ENCODE peak calls at places on chromosomes 7 and 10, in seven cellular contexts. One of them, this sample, is unnamed.

GRCh38 chr10:129466703-129467345 is at the start of gene MGMT:
- DNase-seq in lower lobe of right lung: peak
- DNase-seq in activated B cell treated with CpG ODN at 0.5 μM for 24 hours: peak
- DNase-seq in upper lobe of right lung: peak
- DNase-seq in progenitor cell of endocrine pancreas: peak
- DNase-seq in AG10803: peak
- DNase-seq in left ventricle myocardium inferior: peak
- DNase-seq in this sample: peak

GRCh38 chr7:95180-95862 is 97.0 kb upstream of the FAM20C start:
- DNase-seq in lower lobe of right lung: no peak
- DNase-seq in activated B cell treated with CpG ODN at 0.5 μM for 24 hours: no peak
- DNase-seq in upper lobe of right lung: no peak
- DNase-seq in progenitor cell of endocrine pancreas: no peak
- DNase-seq in AG10803: peak
- DNase-seq in left ventricle myocardium inferior: no peak
- DNase-seq in this sample: peak

GRCh38 chr7:131056007-131056406 is 271.7 kb upstream of the MKLN1 start:
- DNase-seq in lower lobe of right lung: no peak
- DNase-seq in activated B cell treated with CpG ODN at 0.5 μM for 24 hours: no peak
- DNase-seq in upper lobe of right lung: no peak
- DNase-seq in progenitor cell of endocrine pancreas: no peak
- DNase-seq in AG10803: no peak
- DNase-seq in left ventricle myocardium inferior: no peak
- DNase-seq in this sample: no peak

GRCh38 chr10:14748471-14748870 is 26.2 kb downstream of the FAM107B start:
- DNase-seq in lower lobe of right lung: no peak
- DNase-seq in activated B cell treated with CpG ODN at 0.5 μM for 24 hours: no peak
- DNase-seq in upper lobe of right lung: no peak
- DNase-seq in progenitor cell of endocrine pancreas: no peak
- DNase-seq in AG10803: no peak
- DNase-seq in left ventricle myocardium inferior: peak
- DNase-seq in this sample: peak

GRCh38 chr7:13673290-13673689 is 316.2 kb downstream of the ETV1 start:
- DNase-seq in lower lobe of right lung: no peak
- DNase-seq in activated B cell treated with CpG ODN at 0.5 μM for 24 hours: no peak
- DNase-seq in upper lobe of right lung: no peak
- DNase-seq in progenitor cell of endocrine pancreas: no peak
- DNase-seq in AG10803: no peak
- DNase-seq in left ventricle myocardium inferior: no peak
- DNase-seq in this sample: no peak

GRCh38 chr7:112782498-112782897 is 7.7 kb downstream of the TMEM168 start:
- DNase-seq in lower lobe of right lung: no peak
- DNase-seq in activated B cell treated with CpG ODN at 0.5 μM for 24 hours: no peak
- DNase-seq in upper lobe of right lung: no peak
- DNase-seq in progenitor cell of endocrine pancreas: no peak
- DNase-seq in AG10803: no peak
- DNase-seq in left ventricle myocardium inferior: no peak
- DNase-seq in this sample: no peak

GRCh38 chr7:117065585-117066150 is 112.4 kb downstream of the ST7 start:
- DNase-seq in lower lobe of right lung: no peak
- DNase-seq in activated B cell treated with CpG ODN at 0.5 μM for 24 hours: no peak
- DNase-seq in upper lobe of right lung: no peak
- DNase-seq in progenitor cell of endocrine pancreas: no peak
- DNase-seq in AG10803: no peak
- DNase-seq in left ventricle myocardium inferior: no peak
- DNase-seq in this sample: no peak

GRCh38 chr10:8036521-8037198 is 17.8 kb upstream of the GATA3 start:
- DNase-seq in lower lobe of right lung: no peak
- DNase-seq in activated B cell treated with CpG ODN at 0.5 μM for 24 hours: no peak
- DNase-seq in upper lobe of right lung: no peak
- DNase-seq in progenitor cell of endocrine pancreas: no peak
- DNase-seq in AG10803: no peak
- DNase-seq in left ventricle myocardium inferior: no peak
- DNase-seq in this sample: no peak

GRCh38 chr7:116354546-116355422 is 144.4 kb downstream of the TES start:
- DNase-seq in lower lobe of right lung: no peak
- DNase-seq in activated B cell treated with CpG ODN at 0.5 μM for 24 hours: no peak
- DNase-seq in upper lobe of right lung: peak
- DNase-seq in progenitor cell of endocrine pancreas: no peak
- DNase-seq in AG10803: peak
- DNase-seq in left ventricle myocardium inferior: peak
- DNase-seq in this sample: peak

GRCh38 chr10:921471-922414 is 9.8 kb downstream of the LARP4B start:
- DNase-seq in lower lobe of right lung: no peak
- DNase-seq in activated B cell treated with CpG ODN at 0.5 μM for 24 hours: no peak
- DNase-seq in upper lobe of right lung: no peak
- DNase-seq in progenitor cell of endocrine pancreas: no peak
- DNase-seq in AG10803: peak
- DNase-seq in left ventricle myocardium inferior: no peak
- DNase-seq in this sample: no peak

GRCh38 chr10:110471566-110472139 is 26.1 kb upstream of the DUSP5 start:
- DNase-seq in lower lobe of right lung: no peak
- DNase-seq in activated B cell treated with CpG ODN at 0.5 μM for 24 hours: no peak
- DNase-seq in upper lobe of right lung: no peak
- DNase-seq in progenitor cell of endocrine pancreas: no peak
- DNase-seq in AG10803: peak
- DNase-seq in left ventricle myocardium inferior: no peak
- DNase-seq in this sample: no peak

GRCh38 chr10:130112821-130113220 is 2.2 kb upstream of the C10orf143 start:
- DNase-seq in lower lobe of right lung: no peak
- DNase-seq in activated B cell treated with CpG ODN at 0.5 μM for 24 hours: no peak
- DNase-seq in upper lobe of right lung: no peak
- DNase-seq in progenitor cell of endocrine pancreas: no peak
- DNase-seq in AG10803: no peak
- DNase-seq in left ventricle myocardium inferior: no peak
- DNase-seq in this sample: no peak

GRCh38 chr10:443459-443858 is 246.0 kb downstream of the DIP2C start:
- DNase-seq in lower lobe of right lung: no peak
- DNase-seq in activated B cell treated with CpG ODN at 0.5 μM for 24 hours: no peak
- DNase-seq in upper lobe of right lung: no peak
- DNase-seq in progenitor cell of endocrine pancreas: no peak
- DNase-seq in AG10803: no peak
- DNase-seq in left ventricle myocardium inferior: no peak
- DNase-seq in this sample: no peak

GRCh38 chr7:102128303-102128702 is 158.4 kb upstream of the SH2B2 start:
- DNase-seq in lower lobe of right lung: no peak
- DNase-seq in activated B cell treated with CpG ODN at 0.5 μM for 24 hours: no peak
- DNase-seq in upper lobe of right lung: no peak
- DNase-seq in progenitor cell of endocrine pancreas: no peak
- DNase-seq in AG10803: no peak
- DNase-seq in left ventricle myocardium inferior: no peak
- DNase-seq in this sample: no peak

GRCh38 chr7:102129636-102130370 is 156.9 kb upstream of the SH2B2 start:
- DNase-seq in lower lobe of right lung: no peak
- DNase-seq in activated B cell treated with CpG ODN at 0.5 μM for 24 hours: no peak
- DNase-seq in upper lobe of right lung: no peak
- DNase-seq in progenitor cell of endocrine pancreas: no peak
- DNase-seq in AG10803: no peak
- DNase-seq in left ventricle myocardium inferior: no peak
- DNase-seq in this sample: no peak

GRCh38 chr7:102122026-102122425 is 164.6 kb upstream of the SH2B2 start:
- DNase-seq in lower lobe of right lung: no peak
- DNase-seq in activated B cell treated with CpG ODN at 0.5 μM for 24 hours: no peak
- DNase-seq in upper lobe of right lung: no peak
- DNase-seq in progenitor cell of endocrine pancreas: no peak
- DNase-seq in AG10803: peak
- DNase-seq in left ventricle myocardium inferior: no peak
- DNase-seq in this sample: no peak

GRCh38 chr7:102120666-102121065 is 166.0 kb upstream of the SH2B2 start:
- DNase-seq in lower lobe of right lung: no peak
- DNase-seq in activated B cell treated with CpG ODN at 0.5 μM for 24 hours: no peak
- DNase-seq in upper lobe of right lung: no peak
- DNase-seq in progenitor cell of endocrine pancreas: no peak
- DNase-seq in AG10803: no peak
- DNase-seq in left ventricle myocardium inferior: no peak
- DNase-seq in this sample: no peak

GRCh38 chr7:102125127-102125561 is 161.5 kb upstream of the SH2B2 start:
- DNase-seq in lower lobe of right lung: peak
- DNase-seq in activated B cell treated with CpG ODN at 0.5 μM for 24 hours: peak
- DNase-seq in upper lobe of right lung: peak
- DNase-seq in progenitor cell of endocrine pancreas: no peak
- DNase-seq in AG10803: peak
- DNase-seq in left ventricle myocardium inferior: peak
- DNase-seq in this sample: no peak
- TF ChIP-seq CTCF in lower lobe of right lung: no peak
- TF ChIP-seq CTCF in activated B cell treated with CpG ODN at 0.5 μM for 24 hours: no peak
- TF ChIP-seq CTCF in upper lobe of right lung: peak
- TF ChIP-seq CTCF in progenitor cell of endocrine pancreas: no peak
- TF ChIP-seq CTCF in AG10803: peak
- TF ChIP-seq CTCF in left ventricle myocardium inferior: no peak
- TF ChIP-seq CTCF in this sample: no peak

GRCh38 chr7:144670251-144670650 is 165.6 kb downstream of the TPK1 start:
- DNase-seq in lower lobe of right lung: no peak
- DNase-seq in activated B cell treated with CpG ODN at 0.5 μM for 24 hours: no peak
- DNase-seq in upper lobe of right lung: no peak
- DNase-seq in progenitor cell of endocrine pancreas: no peak
- DNase-seq in AG10803: no peak
- DNase-seq in left ventricle myocardium inferior: no peak
- DNase-seq in this sample: no peak

GRCh38 chr7:144672869-144673268 is 163.0 kb downstream of the TPK1 start:
- DNase-seq in lower lobe of right lung: no peak
- DNase-seq in activated B cell treated with CpG ODN at 0.5 μM for 24 hours: no peak
- DNase-seq in upper lobe of right lung: no peak
- DNase-seq in progenitor cell of endocrine pancreas: no peak
- DNase-seq in AG10803: no peak
- DNase-seq in left ventricle myocardium inferior: no peak
- DNase-seq in this sample: no peak

GRCh38 chr7:144671429-144671828 is 164.4 kb downstream of the TPK1 start:
- DNase-seq in lower lobe of right lung: no peak
- DNase-seq in activated B cell treated with CpG ODN at 0.5 μM for 24 hours: no peak
- DNase-seq in upper lobe of right lung: no peak
- DNase-seq in progenitor cell of endocrine pancreas: no peak
- DNase-seq in AG10803: no peak
- DNase-seq in left ventricle myocardium inferior: no peak
- DNase-seq in this sample: no peak

DNA sequence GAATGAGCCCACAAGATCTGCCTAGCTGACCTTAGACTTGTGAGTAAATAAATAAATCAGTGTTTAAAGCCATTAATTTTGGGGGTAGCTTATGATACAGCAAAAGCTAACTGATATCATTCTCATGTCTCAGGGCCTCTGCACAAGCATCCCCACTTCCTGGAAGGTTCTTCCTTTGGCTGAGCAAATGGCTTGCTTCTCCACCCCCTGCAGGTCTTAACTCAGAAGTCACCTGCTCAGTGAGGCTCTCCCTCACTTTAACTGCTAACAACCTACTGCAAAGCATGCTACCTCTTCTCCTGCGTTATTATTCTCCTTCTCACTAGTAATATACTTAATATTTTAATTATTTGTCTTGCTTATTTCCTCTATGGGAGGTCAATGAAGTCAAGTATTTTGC is 167.3 kb downstream of the TPK1 start:
- DNase-seq in lower lobe of right lung: no peak
- DNase-seq in activated B cell treated with CpG ODN at 0.5 μM for 24 hours: no peak
- DNase-seq in upper lobe of right lung: no peak
- DNase-seq in progenitor cell of endocrine pancreas: no peak
- DNase-seq in AG10803: no peak
- DNase-seq in left ventricle myocardium inferior: no peak
- DNase-seq in this sample: no peak
- TF ChIP-seq CTCF in lower lobe of right lung: no peak
- TF ChIP-seq CTCF in activated B cell treated with CpG ODN at 0.5 μM for 24 hours: no peak
- TF ChIP-seq CTCF in upper lobe of right lung: no peak
- TF ChIP-seq CTCF in progenitor cell of endocrine pancreas: no peak
- TF ChIP-seq CTCF in AG10803: no peak
- TF ChIP-seq CTCF in left ventricle myocardium inferior: no peak
- TF ChIP-seq CTCF in this sample: no peak

GRCh38 chr10:24503627-24504320 is 219.9 kb downstream of the ARHGAP21 start:
- DNase-seq in lower lobe of right lung: no peak
- DNase-seq in activated B cell treated with CpG ODN at 0.5 μM for 24 hours: no peak
- DNase-seq in upper lobe of right lung: no peak
- DNase-seq in progenitor cell of endocrine pancreas: peak
- DNase-seq in AG10803: peak
- DNase-seq in left ventricle myocardium inferior: no peak
- DNase-seq in this sample: peak
- TF ChIP-seq CTCF in lower lobe of right lung: peak
- TF ChIP-seq CTCF in activated B cell treated with CpG ODN at 0.5 μM for 24 hours: no peak
- TF ChIP-seq CTCF in upper lobe of right lung: peak
- TF ChIP-seq CTCF in progenitor cell of endocrine pancreas: peak
- TF ChIP-seq CTCF in AG10803: peak
- TF ChIP-seq CTCF in left ventricle myocardium inferior: peak
- TF ChIP-seq CTCF in this sample: peak

GRCh38 chr10:74827045-74827441 is 643 bp downstream of the KAT6B start:
- DNase-seq in lower lobe of right lung: no peak
- DNase-seq in activated B cell treated with CpG ODN at 0.5 μM for 24 hours: no peak
- DNase-seq in upper lobe of right lung: no peak
- DNase-seq in progenitor cell of endocrine pancreas: no peak
- DNase-seq in AG10803: no peak
- DNase-seq in left ventricle myocardium inferior: no peak
- DNase-seq in this sample: no peak

GRCh38 chr10:74825033-74825370 is 1.4 kb upstream of the KAT6B start:
- DNase-seq in lower lobe of right lung: peak
- DNase-seq in activated B cell treated with CpG ODN at 0.5 μM for 24 hours: peak
- DNase-seq in upper lobe of right lung: peak
- DNase-seq in progenitor cell of endocrine pancreas: peak
- DNase-seq in AG10803: no peak
- DNase-seq in left ventricle myocardium inferior: no peak
- DNase-seq in this sample: peak

GRCh38 chr10:74825371-74826141 is 844 bp upstream of the KAT6B start:
- DNase-seq in lower lobe of right lung: no peak
- DNase-seq in activated B cell treated with CpG ODN at 0.5 μM for 24 hours: peak
- DNase-seq in upper lobe of right lung: no peak
- DNase-seq in progenitor cell of endocrine pancreas: peak
- DNase-seq in AG10803: no peak
- DNase-seq in left ventricle myocardium inferior: peak
- DNase-seq in this sample: no peak

GRCh38 chr10:74827694-74828093 is 1.3 kb downstream of the KAT6B start:
- DNase-seq in lower lobe of right lung: no peak
- DNase-seq in activated B cell treated with CpG ODN at 0.5 μM for 24 hours: no peak
- DNase-seq in upper lobe of right lung: no peak
- DNase-seq in progenitor cell of endocrine pancreas: no peak
- DNase-seq in AG10803: no peak
- DNase-seq in left ventricle myocardium inferior: no peak
- DNase-seq in this sample: no peak

GRCh38 chr10:74826142-74827044 is at the start of gene KAT6B:
- DNase-seq in lower lobe of right lung: peak
- DNase-seq in activated B cell treated with CpG ODN at 0.5 μM for 24 hours: peak
- DNase-seq in upper lobe of right lung: peak
- DNase-seq in progenitor cell of endocrine pancreas: peak
- DNase-seq in AG10803: peak
- DNase-seq in left ventricle myocardium inferior: peak
- DNase-seq in this sample: peak
- TF ChIP-seq CTCF in lower lobe of right lung: peak
- TF ChIP-seq CTCF in activated B cell treated with CpG ODN at 0.5 μM for 24 hours: no peak
- TF ChIP-seq CTCF in upper lobe of right lung: peak
- TF ChIP-seq CTCF in progenitor cell of endocrine pancreas: peak
- TF ChIP-seq CTCF in AG10803: peak
- TF ChIP-seq CTCF in left ventricle myocardium inferior: no peak
- TF ChIP-seq CTCF in this sample: no peak

DNA sequence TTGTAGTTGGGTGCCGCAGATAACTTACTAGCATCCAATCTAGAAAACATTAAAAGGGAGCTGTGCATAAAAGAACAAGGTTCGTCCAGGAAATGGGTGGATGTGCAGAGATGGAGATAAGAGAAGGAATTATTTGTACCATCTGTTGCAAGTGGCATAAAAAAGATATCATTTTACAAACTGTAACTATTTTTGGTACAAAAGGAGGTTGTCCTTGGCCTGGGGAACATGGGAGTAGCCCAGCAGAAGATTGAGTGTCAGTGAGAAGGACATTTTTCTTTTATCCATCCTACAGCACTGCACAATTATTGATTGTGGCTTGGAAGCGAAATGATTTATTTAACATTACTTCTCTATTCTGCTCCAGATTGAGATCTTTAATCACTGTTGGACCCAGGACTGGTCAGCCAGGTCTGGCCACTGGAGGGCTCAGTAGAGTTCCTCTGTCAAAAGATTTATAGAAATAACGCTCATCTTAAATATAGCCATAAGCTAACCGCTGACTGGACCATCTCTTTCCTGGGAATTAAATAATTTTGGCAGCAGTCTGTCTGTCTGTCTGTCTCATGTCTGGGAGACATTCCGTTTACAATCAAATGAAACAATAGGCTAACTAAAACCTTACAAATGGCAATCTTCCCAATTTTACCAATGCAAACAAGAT is 254.1 kb downstream of the KIAA1217 start:
- DNase-seq in lower lobe of right lung: no peak
- DNase-seq in activated B cell treated with CpG ODN at 0.5 μM for 24 hours: no peak
- DNase-seq in upper lobe of right lung: no peak
- DNase-seq in progenitor cell of endocrine pancreas: no peak
- DNase-seq in AG10803: no peak
- DNase-seq in left ventricle myocardium inferior: no peak
- DNase-seq in this sample: peak
- TF ChIP-seq CTCF in lower lobe of right lung: no peak
- TF ChIP-seq CTCF in activated B cell treated with CpG ODN at 0.5 μM for 24 hours: no peak
- TF ChIP-seq CTCF in upper lobe of right lung: no peak
- TF ChIP-seq CTCF in progenitor cell of endocrine pancreas: peak
- TF ChIP-seq CTCF in AG10803: peak
- TF ChIP-seq CTCF in left ventricle myocardium inferior: peak
- TF ChIP-seq CTCF in this sample: peak

This sample was measured in Calu3.